ENCODE peak calls at places on chromosomes 13 and 19, in ten cellular contexts. Q, T, O, E, A, C, P, W, M and S are unnamed samples.

GRCh38 chr13:24107955-24108614 is 52.4 kb upstream of the SPATA13 start:
- DNase-seq in Q (no peak), T (no peak), O (no peak), E (no peak), A (no peak), C (no peak), P (no peak), W (no peak), M (no peak), S (no peak)

GRCh38 chr19:6047741-6048231 is 62.5 kb downstream of the RFX2 start:
- DNase-seq in Q (no peak), T (no peak), O (no peak), E (no peak), A (no peak), C (peak), P (peak), W (peak), M (no peak), S (no peak)

GRCh38 chr13:96052655-96053002 is 572 bp downstream of the UGGT2 start:
- DNase-seq in Q (peak), T (no peak), O (no peak), E (no peak), A (no peak), C (peak), P (peak), W (peak), M (peak), S (peak)

GRCh38 chr19:47779524-47780214 is 1.2 kb downstream of the SELENOW start:
- DNase-seq in Q (peak), T (no peak), O (no peak), E (peak), A (no peak), C (no peak), P (no peak), W (no peak), M (no peak), S (no peak)

GRCh38 chr13:29384466-29384865 is 211.0 kb downstream of the SLC7A1 start:
- DNase-seq in Q (no peak), T (no peak), O (no peak), E (no peak), A (no peak), C (no peak), P (no peak), W (no peak), M (no peak), S (no peak)

GRCh38 chr13:94978516-94978915 is 266.2 kb upstream of the SOX21 start:
- DNase-seq in Q (no peak), T (no peak), O (no peak), E (no peak), A (no peak), C (no peak), P (peak), W (no peak), M (no peak), S (no peak)

GRCh38 chr19:33639034-33639681 is 17.4 kb downstream of the CHST8 start:
- DNase-seq in Q (peak), T (no peak), O (no peak), E (no peak), A (no peak), C (no peak), P (no peak), W (no peak), M (peak), S (no peak)

GRCh38 chr13:74891610-74892009 is 590.4 kb downstream of the TBC1D4 start:
- DNase-seq in Q (no peak), T (no peak), O (no peak), E (no peak), A (no peak), C (no peak), P (peak), W (peak), M (no peak), S (no peak)

GRCh38 chr13:99495478-99496321 is 5.6 kb upstream of the TM9SF2 start:
- DNase-seq in Q (no peak), T (no peak), O (no peak), E (no peak), A (no peak), C (no peak), P (no peak), W (no peak), M (no peak), S (no peak)

GRCh38 chr19:35135389-35135909 is 590 bp upstream of the LGI4 start:
- DNase-seq in Q (peak), T (peak), O (peak), E (peak), A (peak), C (peak), P (peak), W (peak), M (no peak), S (no peak)

GRCh38 chr19:811007-811434 is 10.7 kb downstream of the PLPPR3 start:
- DNase-seq in Q (no peak), T (no peak), O (no peak), E (no peak), A (peak), C (no peak), P (no peak), W (no peak), M (no peak), S (no peak)

GRCh38 chr19:34253711-34254551 is 423 bp upstream of the GARRE1 start:
- DNase-seq in Q (peak), T (peak), O (no peak), E (peak), A (no peak), C (no peak), P (peak), W (peak), M (no peak), S (no peak)

GRCh38 chr13:35744566-35745203 is 268.2 kb upstream of the MAB21L1 start:
- DNase-seq in Q (peak), T (no peak), O (no peak), E (peak), A (no peak), C (no peak), P (no peak), W (no peak), M (no peak), S (no peak)

GRCh38 chr13:61954092-61954491 is 538.4 kb upstream of the PCDH20 start:
- DNase-seq in Q (no peak), T (no peak), O (no peak), E (no peak), A (no peak), C (peak), P (peak), W (peak), M (no peak), S (no peak)

GRCh38 chr19:55495646-55496349 is 7.6 kb downstream of the SSC5D start:
- DNase-seq in Q (no peak), T (no peak), O (no peak), E (no peak), A (no peak), C (no peak), P (no peak), W (peak), M (no peak), S (no peak)

GRCh38 chr19:48102870-48103751 is 7.5 kb downstream of the PLA2G4C start:
- DNase-seq in Q (no peak), T (no peak), O (peak), E (no peak), A (peak), C (peak), P (peak), W (peak), M (peak), S (no peak)

GRCh38 chr13:20869540-20869939 is 33.0 kb downstream of the XPO4 start:
- DNase-seq in Q (peak), T (no peak), O (no peak), E (no peak), A (no peak), C (no peak), P (no peak), W (no peak), M (no peak), S (no peak)

GRCh38 chr13:77298403-77298802 is 28.5 kb downstream of the MYCBP2 start:
- DNase-seq in Q (no peak), T (no peak), O (no peak), E (no peak), A (no peak), C (no peak), P (no peak), W (no peak), M (no peak), S (no peak)

GRCh38 chr13:93079294-93079693 is 147.3 kb upstream of the GPC6 start:
- DNase-seq in Q (no peak), T (no peak), O (no peak), E (no peak), A (no peak), C (no peak), P (peak), W (no peak), M (no peak), S (no peak)

GRCh38 chr19:35742121-35742724 is at the start of gene IGFLR1:
- DNase-seq in Q (no peak), T (no peak), O (peak), E (no peak), A (peak), C (no peak), P (no peak), W (no peak), M (no peak), S (no peak)

GRCh38 chr13:52395704-52396103 is 10.3 kb downstream of the THSD1 start:
- DNase-seq in Q (peak), T (no peak), O (no peak), E (no peak), A (no peak), C (no peak), P (no peak), W (no peak), M (no peak), S (no peak)

GRCh38 chr13:68927387-68928026 is 1180.1 kb upstream of the ATXN8OS start:
- DNase-seq in Q (no peak), T (no peak), O (no peak), E (no peak), A (no peak), C (peak), P (peak), W (peak), M (no peak), S (no peak)